ENCODE peak calls at places on chromosomes 16 and 17, in nine cellular contexts. T is OCI-LY7, X is prostate gland, O is mucosa of descending colon, F is B cell, V is cardiac fibroblast, L is colonic mucosa, M is neural crest cell, Q is GM10248. S is an unnamed sample.

GRCh38 chr16:75377971-75378386 is 55.3 kb downstream of the CFDP1 start:
- DNase-seq in F (no peak), O (no peak), V (peak), X (peak), Q (no peak), L (no peak), T (no peak), M (peak), S (no peak)

GRCh38 chr16:17177242-17177967 is 293.4 kb downstream of the XYLT1 start:
- DNase-seq in F (no peak), M (no peak), O (no peak), X (peak), Q (no peak), L (no peak), V (no peak), T (no peak), S (no peak)

GRCh38 chr17:76714822-76715461 is 4.2 kb upstream of the MXRA7 start:
- DNase-seq in V (peak), M (peak), L (peak), T (peak), F (peak), O (peak), Q (peak), X (peak), S (no peak)

GRCh38 chr17:29045026-29045425 is 2.1 kb downstream of the PIPOX start:
- DNase-seq in O (no peak), X (no peak), L (no peak), T (no peak), Q (no peak), F (no peak), M (no peak), V (no peak), S (no peak)

GRCh38 chr17:53420035-53420641 is 402.6 kb upstream of the KIF2B start:
- DNase-seq in L (no peak), M (no peak), Q (no peak), V (no peak), O (no peak), F (no peak), X (no peak), T (no peak), S (no peak)

GRCh38 chr17:31494259-31495048 is 103.0 kb downstream of the RAB11FIP4 start:
- DNase-seq in O (peak), M (no peak), V (no peak), X (no peak), T (peak), L (peak), Q (peak), F (peak), S (peak)

GRCh38 chr17:5014357-5014756 is 16.6 kb downstream of the KIF1C start:
- DNase-seq in L (no peak), M (no peak), T (no peak), Q (no peak), X (no peak), F (no peak), O (no peak), V (no peak), S (no peak)

GRCh38 chr16:24580665-24581064 is 41.3 kb downstream of the RBBP6 start:
- DNase-seq in F (no peak), X (no peak), Q (peak), M (no peak), V (peak), T (no peak), L (no peak), O (no peak), S (peak)

GRCh38 chr16:20904507-20905079 is 4.0 kb downstream of the LYRM1 start:
- DNase-seq in M (no peak), T (peak), V (peak), Q (peak), F (peak), X (peak), L (no peak), O (no peak), S (peak)

GRCh38 chr16:16073884-16074781 is 124.7 kb downstream of the ABCC1 start:
- DNase-seq in Q (no peak), T (peak), M (no peak), V (peak), L (no peak), O (no peak), F (no peak), X (no peak), S (no peak)

GRCh38 chr16:76614255-76614654 is 337.1 kb downstream of the CNTNAP4 start:
- DNase-seq in Q (no peak), T (no peak), V (peak), F (no peak), X (no peak), O (no peak), L (no peak), M (no peak), S (no peak)

GRCh38 chr16:13997933-13998332 is 73.2 kb upstream of the MRTFB start:
- DNase-seq in F (peak), T (peak), L (peak), V (no peak), O (peak), M (no peak), Q (peak), X (no peak), S (peak)

GRCh38 chr17:49496866-49497146 is 1.7 kb downstream of the NGFR start:
- DNase-seq in T (no peak), L (no peak), V (no peak), Q (no peak), X (no peak), F (no peak), M (no peak), O (no peak), S (no peak)

GRCh38 chr17:27975146-27976011 is 67.1 kb upstream of the NLK start:
- DNase-seq in T (no peak), L (no peak), O (no peak), X (no peak), V (peak), M (no peak), F (no peak), Q (no peak), S (no peak)

GRCh38 chr16:50261160-50261706 is 5.1 kb upstream of the ADCY7 start:
- DNase-seq in M (no peak), L (no peak), O (no peak), F (no peak), T (no peak), X (no peak), Q (no peak), V (no peak), S (no peak)

GRCh38 chr17:70865993-70866804 is 696.9 kb downstream of the KCNJ2 start:
- DNase-seq in T (no peak), X (no peak), L (no peak), F (no peak), Q (no peak), O (no peak), V (peak), M (no peak), S (no peak)

GRCh38 chr16:84970447-84971127 is 40.7 kb downstream of the ZDHHC7 start:
- DNase-seq in L (peak), X (peak), O (peak), M (peak), F (peak), V (peak), T (peak), Q (peak), S (peak)

GRCh38 chr17:45816966-45817365 is 27.7 kb upstream of the SPPL2C start:
- DNase-seq in F (no peak), L (no peak), M (no peak), O (no peak), V (no peak), Q (no peak), X (no peak), T (no peak), S (no peak)

GRCh38 chr17:73703917-73704316 is 59.7 kb upstream of the SDK2 start:
- DNase-seq in M (no peak), F (no peak), X (no peak), Q (no peak), O (no peak), L (no peak), V (no peak), T (no peak), S (no peak)

GRCh38 chr17:62625184-62625869 is 2.1 kb upstream of the MRC2 start:
- DNase-seq in T (no peak), O (no peak), V (no peak), L (no peak), F (no peak), M (no peak), X (no peak), Q (no peak), S (peak)

GRCh38 chr16:86525696-86526095 is 15.4 kb downstream of the FOXF1 start:
- DNase-seq in M (no peak), X (no peak), F (no peak), Q (no peak), V (no peak), L (no peak), O (no peak), T (no peak), S (no peak)

GRCh38 chr16:81315271-81316175 is 761 bp downstream of the GAN start:
- DNase-seq in X (peak), L (peak), F (peak), T (peak), O (peak), M (peak), Q (peak), V (peak), S (peak)

GRCh38 chr16:81846105-81846504 is 67.0 kb downstream of the PLCG2 start:
- DNase-seq in M (no peak), V (no peak), X (no peak), L (no peak), Q (no peak), O (no peak), F (no peak), T (no peak), S (no peak)

GRCh38 chr16:86930663-86931062 is 352.3 kb downstream of the FOXL1 start:
- DNase-seq in L (no peak), V (no peak), T (no peak), Q (no peak), O (no peak), F (no peak), X (no peak), M (no peak), S (no peak)

GRCh38 chr17:29176500-29177351 is 3.5 kb downstream of the MYO18A start:
- DNase-seq in F (peak), L (peak), Q (peak), M (peak), T (peak), V (peak), O (peak), X (peak), S (peak)

GRCh38 chr17:66655461-66655860 is 179.5 kb upstream of the CACNG5 start:
- DNase-seq in T (no peak), L (no peak), F (no peak), V (no peak), X (no peak), M (no peak), Q (no peak), O (no peak), S (no peak)

GRCh38 chr17:19626079-19626478 is 22.5 kb upstream of the ALDH3A2 start:
- DNase-seq in T (no peak), Q (no peak), X (no peak), O (no peak), F (no peak), V (no peak), L (no peak), M (no peak), S (no peak)

GRCh38 chr17:57685499-57686132 is 59.5 kb downstream of the CCDC182 start:
- DNase-seq in O (no peak), L (no peak), V (no peak), Q (no peak), M (no peak), T (no peak), F (no peak), X (no peak), S (no peak)

GRCh38 chr17:73791644-73792043 is 147.4 kb upstream of the SDK2 start:
- DNase-seq in L (no peak), T (no peak), X (no peak), F (no peak), V (no peak), O (no peak), Q (no peak), M (no peak), S (no peak)

GRCh38 chr16:84976644-84977400 is 34.5 kb downstream of the ZDHHC7 start:
- DNase-seq in T (no peak), V (peak), F (no peak), L (peak), M (no peak), Q (no peak), X (peak), O (peak), S (no peak)

GRCh38 chr17:78273813-78274212 is 42.4 kb downstream of the TMEM235 start:
- DNase-seq in L (no peak), O (no peak), T (no peak), F (no peak), M (no peak), V (no peak), Q (no peak), X (no peak), S (no peak)

GRCh38 chr17:27457731-27458523 is 1.7 kb downstream of the KSR1 start:
- DNase-seq in M (peak), O (no peak), Q (peak), F (peak), T (no peak), V (peak), L (no peak), X (no peak), S (peak)

GRCh38 chr17:8713315-8713714 is 31.3 kb downstream of the CCDC42 start:
- DNase-seq in X (no peak), M (no peak), Q (no peak), L (no peak), F (no peak), V (no peak), O (no peak), T (no peak), S (no peak)

GRCh38 chr16:48565752-48566151 is 44.2 kb downstream of the N4BP1 start:
- DNase-seq in T (no peak), F (no peak), M (no peak), X (no peak), V (no peak), Q (no peak), L (no peak), O (no peak), S (no peak)

GRCh38 chr17:6753006-6753445 is 2.8 kb upstream of the XAF1 start:
- DNase-seq in F (peak), O (peak), M (no peak), T (peak), V (peak), L (peak), X (no peak), Q (no peak), S (peak)

GRCh38 chr16:16029431-16030011 is 80.1 kb downstream of the ABCC1 start:
- DNase-seq in X (no peak), V (peak), Q (no peak), F (no peak), L (no peak), T (no peak), O (no peak), M (no peak), S (no peak)

GRCh38 chr16:27639588-27640276 is 89.8 kb downstream of the KATNIP start:
- DNase-seq in L (peak), T (peak), Q (peak), F (peak), M (peak), X (peak), O (peak), V (peak), S (peak)

DNA sequence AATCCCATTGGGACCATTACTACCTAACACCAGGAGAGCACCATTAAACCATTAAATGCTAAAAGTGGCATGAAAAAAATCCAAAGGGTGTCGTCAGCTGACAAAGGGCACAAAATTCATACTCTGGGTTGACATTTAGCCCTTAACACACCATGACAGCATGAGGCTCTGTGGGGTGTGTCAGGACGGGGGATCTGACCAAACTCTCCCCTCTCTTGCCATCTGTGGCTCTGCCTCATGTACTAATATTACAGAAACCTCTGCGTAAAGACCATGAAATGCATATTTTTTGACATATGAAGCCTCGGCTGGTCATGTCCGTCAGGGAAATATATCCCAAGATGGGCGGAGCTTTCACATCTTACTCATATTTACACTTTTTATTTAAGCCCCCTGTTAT is 237.4 kb upstream of the ZFHX3 start:
- DNase-seq in L (no peak), V (no peak), X (no peak), Q (no peak), F (no peak), O (no peak), M (no peak), T (no peak), S (no peak)
- TF ChIP-seq CTCF in L (no peak), V (no peak), X (no peak), Q (no peak), F (no peak), O (no peak), M (no peak), T (no peak), S (no peak)

DNA sequence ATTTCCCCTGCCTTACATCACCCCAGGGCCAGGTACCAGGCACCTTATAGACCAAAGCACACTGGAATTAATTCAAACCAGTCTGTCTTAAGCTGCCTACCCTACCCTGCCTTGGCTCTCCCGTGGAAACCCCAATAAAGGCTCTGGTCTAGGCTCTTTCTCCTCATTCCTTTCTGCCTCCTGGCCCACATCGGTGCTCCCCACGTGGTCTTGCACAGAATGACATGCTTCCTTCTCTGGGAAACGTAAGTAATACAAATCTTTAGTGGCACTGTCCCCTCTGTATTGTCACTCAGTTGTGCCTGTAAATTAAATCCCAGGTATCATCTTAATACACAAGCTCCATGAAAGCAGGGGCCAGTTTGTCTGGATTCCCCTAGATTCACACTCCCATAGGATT is 16.6 kb downstream of the KRT25 start:
- DNase-seq in T (no peak), M (no peak), Q (no peak), V (no peak), O (no peak), X (no peak), L (no peak), F (no peak), S (no peak)
- TF ChIP-seq CTCF in T (no peak), M (no peak), Q (no peak), V (no peak), O (no peak), X (no peak), L (no peak), F (no peak), S (no peak)

DNA sequence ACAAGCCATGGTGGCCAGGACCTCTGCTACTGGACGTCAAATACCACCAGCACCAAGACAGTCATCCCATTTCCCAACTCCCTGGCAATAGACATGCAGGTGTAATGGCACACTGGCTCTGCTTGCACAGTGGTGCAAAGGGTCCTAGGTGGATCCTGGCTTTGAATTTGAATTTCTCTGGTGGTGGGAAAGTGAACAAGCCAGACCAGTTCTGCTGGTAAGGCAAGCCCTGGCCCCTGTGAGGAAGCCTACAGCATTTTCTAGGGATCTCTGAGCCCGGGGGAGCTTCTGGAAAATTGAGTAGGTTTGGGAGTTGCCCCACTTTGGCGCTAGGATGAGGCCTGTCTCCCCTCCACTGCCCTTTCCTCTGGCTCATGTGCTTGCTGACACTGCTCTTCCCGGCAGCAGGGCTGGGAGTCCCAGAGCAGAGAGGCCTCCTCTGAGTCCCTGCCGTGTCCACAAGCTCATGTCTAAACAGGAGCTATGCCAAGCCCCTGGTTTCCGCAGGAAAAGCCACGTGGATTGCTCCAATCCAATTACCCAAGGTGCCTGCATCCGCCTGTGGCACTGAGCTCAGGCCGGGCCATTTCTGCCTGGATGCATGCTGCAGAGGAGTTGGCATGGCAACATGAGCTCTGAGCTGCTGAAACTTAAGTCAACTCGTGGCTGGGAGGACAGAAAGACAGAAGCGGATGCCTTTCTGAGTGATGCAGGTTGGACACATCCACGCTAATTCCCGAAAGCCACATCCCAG is 67.0 kb downstream of the PRMT7 start:
- DNase-seq in T (no peak), O (no peak), V (peak), F (no peak), L (no peak), Q (no peak), X (peak), M (no peak), S (no peak)
- TF ChIP-seq CTCF in T (no peak), O (no peak), V (no peak), F (no peak), L (no peak), Q (no peak), X (no peak), M (no peak), S (no peak)

GRCh38 chr16:71459510-71459909 is 2.5 kb downstream of the ZNF23 start:
- DNase-seq in O (no peak), Q (no peak), T (no peak), L (no peak), X (no peak), V (no peak), F (no peak), M (no peak), S (no peak)

GRCh38 chr16:71456801-71457200 is 5.2 kb downstream of the ZNF23 start:
- DNase-seq in T (no peak), F (no peak), X (peak), V (no peak), O (no peak), M (no peak), Q (no peak), L (no peak), S (no peak)

GRCh38 chr16:71467810-71468209 is 5.8 kb upstream of the ZNF23 start:
- DNase-seq in L (no peak), X (no peak), T (peak), O (peak), Q (peak), V (peak), F (peak), M (peak), S (peak)

GRCh38 chr16:71460246-71460645 is 1.8 kb downstream of the ZNF23 start:
- DNase-seq in X (no peak), V (peak), M (no peak), F (no peak), Q (no peak), L (no peak), T (no peak), O (no peak), S (no peak)

GRCh38 chr16:71461686-71462648 is at the start of gene ZNF23:
- DNase-seq in Q (peak), M (peak), F (peak), L (peak), V (peak), O (peak), T (peak), X (peak), S (peak)
- TF ChIP-seq CTCF in Q (no peak), M (no peak), F (peak), L (no peak), V (no peak), O (no peak), T (peak), X (peak), S (no peak)

GRCh38 chr16:2854700-2855309 is 3.2 kb downstream of the PRSS22 start:
- DNase-seq in O (no peak), T (peak), X (no peak), Q (peak), V (no peak), L (no peak), F (no peak), M (peak), S (peak)
- TF ChIP-seq CTCF in O (no peak), T (peak), X (peak), Q (peak), V (peak), L (peak), F (no peak), M (peak), S (no peak)